ENCODE peak calls at places on chromosomes 12 and 14, in five cellular contexts. One of them, this sample, is unnamed.

GRCh38 chr14:61584258-61584657 is 111.1 kb upstream of the HIF1A start:
- DNase-seq in cardiac fibroblast: peak
- DNase-seq in omental fat pad: no peak
- DNase-seq in retinal pigment epithelial cell: no peak
- DNase-seq in glutamatergic neuron: no peak
- DNase-seq in this sample: no peak

GRCh38 chr14:69587389-69587788 is 12.7 kb upstream of the CCDC177 start:
- DNase-seq in cardiac fibroblast: no peak
- DNase-seq in omental fat pad: no peak
- DNase-seq in retinal pigment epithelial cell: no peak
- DNase-seq in glutamatergic neuron: no peak
- DNase-seq in this sample: no peak

GRCh38 chr14:93797536-93797935 is 9.3 kb upstream of the PRIMA1 start:
- DNase-seq in cardiac fibroblast: no peak
- DNase-seq in omental fat pad: no peak
- DNase-seq in retinal pigment epithelial cell: no peak
- DNase-seq in glutamatergic neuron: no peak
- DNase-seq in this sample: no peak

GRCh38 chr12:108730337-108731104 is 797 bp downstream of the CORO1C start:
- DNase-seq in cardiac fibroblast: peak
- DNase-seq in omental fat pad: peak
- DNase-seq in retinal pigment epithelial cell: no peak
- DNase-seq in glutamatergic neuron: peak
- DNase-seq in this sample: peak

GRCh38 chr14:96673706-96674105 is 123.5 kb upstream of the VRK1 start:
- DNase-seq in cardiac fibroblast: no peak
- DNase-seq in omental fat pad: no peak
- DNase-seq in retinal pigment epithelial cell: no peak
- DNase-seq in glutamatergic neuron: no peak
- DNase-seq in this sample: no peak

GRCh38 chr14:103507751-103508150 is 14.9 kb downstream of the CKB start:
- DNase-seq in cardiac fibroblast: no peak
- DNase-seq in omental fat pad: no peak
- DNase-seq in retinal pigment epithelial cell: no peak
- DNase-seq in glutamatergic neuron: no peak
- DNase-seq in this sample: no peak

GRCh38 chr14:33848706-33849454 is 102.0 kb downstream of the EGLN3 start:
- DNase-seq in cardiac fibroblast: peak
- DNase-seq in omental fat pad: no peak
- DNase-seq in retinal pigment epithelial cell: peak
- DNase-seq in glutamatergic neuron: peak
- DNase-seq in this sample: peak

GRCh38 chr14:91493169-91493568 is 16.9 kb downstream of the PPP4R3A start:
- DNase-seq in cardiac fibroblast: peak
- DNase-seq in omental fat pad: no peak
- DNase-seq in retinal pigment epithelial cell: no peak
- DNase-seq in glutamatergic neuron: no peak
- DNase-seq in this sample: no peak

GRCh38 chr12:53966070-53966384 is 6.9 kb upstream of the HOXC11 start:
- DNase-seq in cardiac fibroblast: no peak
- DNase-seq in omental fat pad: no peak
- DNase-seq in retinal pigment epithelial cell: no peak
- DNase-seq in glutamatergic neuron: no peak
- DNase-seq in this sample: no peak

GRCh38 chr12:29867823-29868222 is 84.1 kb upstream of the TMTC1 start:
- DNase-seq in cardiac fibroblast: no peak
- DNase-seq in omental fat pad: no peak
- DNase-seq in retinal pigment epithelial cell: no peak
- DNase-seq in glutamatergic neuron: no peak
- DNase-seq in this sample: no peak

GRCh38 chr14:31718985-31719384 is 157.8 kb downstream of the NUBPL start:
- DNase-seq in cardiac fibroblast: no peak
- DNase-seq in omental fat pad: no peak
- DNase-seq in retinal pigment epithelial cell: no peak
- DNase-seq in glutamatergic neuron: no peak
- DNase-seq in this sample: no peak

GRCh38 chr14:50083467-50084337 is 32.7 kb downstream of the VCPKMT start:
- DNase-seq in cardiac fibroblast: no peak
- DNase-seq in omental fat pad: no peak
- DNase-seq in retinal pigment epithelial cell: no peak
- DNase-seq in glutamatergic neuron: no peak
- DNase-seq in this sample: no peak

GRCh38 chr12:55068416-55069010 is 48.7 kb downstream of the NEUROD4 start:
- DNase-seq in cardiac fibroblast: peak
- DNase-seq in omental fat pad: no peak
- DNase-seq in retinal pigment epithelial cell: peak
- DNase-seq in glutamatergic neuron: peak
- DNase-seq in this sample: peak

GRCh38 chr12:46266869-46267617 is 1.8 kb downstream of the SLC38A1 start:
- DNase-seq in cardiac fibroblast: peak
- DNase-seq in omental fat pad: peak
- DNase-seq in retinal pigment epithelial cell: peak
- DNase-seq in glutamatergic neuron: peak
- DNase-seq in this sample: peak

GRCh38 chr12:88362439-88362838 is 217.8 kb downstream of the KITLG start:
- DNase-seq in cardiac fibroblast: peak
- DNase-seq in omental fat pad: no peak
- DNase-seq in retinal pigment epithelial cell: no peak
- DNase-seq in glutamatergic neuron: no peak
- DNase-seq in this sample: no peak

GRCh38 chr12:11785722-11786121 is 136.2 kb downstream of the ETV6 start:
- DNase-seq in cardiac fibroblast: peak
- DNase-seq in omental fat pad: no peak
- DNase-seq in retinal pigment epithelial cell: no peak
- DNase-seq in glutamatergic neuron: no peak
- DNase-seq in this sample: no peak

GRCh38 chr14:60247994-60248696 is 876 bp upstream of the PPM1A start:
- DNase-seq in cardiac fibroblast: peak
- DNase-seq in omental fat pad: peak
- DNase-seq in retinal pigment epithelial cell: peak
- DNase-seq in glutamatergic neuron: peak
- DNase-seq in this sample: peak

GRCh38 chr14:30002859-30003258 is 75.2 kb upstream of the PRKD1 start:
- DNase-seq in cardiac fibroblast: peak
- DNase-seq in omental fat pad: no peak
- DNase-seq in retinal pigment epithelial cell: no peak
- DNase-seq in glutamatergic neuron: no peak
- DNase-seq in this sample: no peak

GRCh38 chr14:72780771-72781170 is 113.1 kb downstream of the DPF3 start:
- DNase-seq in cardiac fibroblast: peak
- DNase-seq in omental fat pad: no peak
- DNase-seq in retinal pigment epithelial cell: peak
- DNase-seq in glutamatergic neuron: no peak
- DNase-seq in this sample: no peak

GRCh38 chr12:109092484-109093021 is 719 bp downstream of the ALKBH2 start:
- DNase-seq in cardiac fibroblast: no peak
- DNase-seq in omental fat pad: no peak
- DNase-seq in retinal pigment epithelial cell: no peak
- DNase-seq in glutamatergic neuron: no peak
- DNase-seq in this sample: no peak

GRCh38 chr12:47085815-47086252 is 6.1 kb upstream of the AMIGO2 start:
- DNase-seq in cardiac fibroblast: peak
- DNase-seq in omental fat pad: no peak
- DNase-seq in retinal pigment epithelial cell: no peak
- DNase-seq in glutamatergic neuron: no peak
- DNase-seq in this sample: no peak

GRCh38 chr12:48219635-48220034 is 16.5 kb upstream of the OR10AD1 start:
- DNase-seq in cardiac fibroblast: no peak
- DNase-seq in omental fat pad: no peak
- DNase-seq in retinal pigment epithelial cell: peak
- DNase-seq in glutamatergic neuron: no peak
- DNase-seq in this sample: no peak

GRCh38 chr14:74637184-74637562 is 25.1 kb upstream of the LTBP2 start:
- DNase-seq in cardiac fibroblast: no peak
- DNase-seq in omental fat pad: no peak
- DNase-seq in retinal pigment epithelial cell: no peak
- DNase-seq in glutamatergic neuron: peak
- DNase-seq in this sample: peak

GRCh38 chr14:74634481-74634880 is 22.4 kb upstream of the LTBP2 start:
- DNase-seq in cardiac fibroblast: no peak
- DNase-seq in omental fat pad: no peak
- DNase-seq in retinal pigment epithelial cell: no peak
- DNase-seq in glutamatergic neuron: no peak
- DNase-seq in this sample: no peak

GRCh38 chr14:74634964-74635363 is 22.9 kb upstream of the LTBP2 start:
- DNase-seq in cardiac fibroblast: no peak
- DNase-seq in omental fat pad: no peak
- DNase-seq in retinal pigment epithelial cell: no peak
- DNase-seq in glutamatergic neuron: no peak
- DNase-seq in this sample: no peak

GRCh38 chr14:74636424-74637183 is 24.6 kb upstream of the LTBP2 start:
- DNase-seq in cardiac fibroblast: no peak
- DNase-seq in omental fat pad: no peak
- DNase-seq in retinal pigment epithelial cell: no peak
- DNase-seq in glutamatergic neuron: no peak
- DNase-seq in this sample: peak

DNA sequence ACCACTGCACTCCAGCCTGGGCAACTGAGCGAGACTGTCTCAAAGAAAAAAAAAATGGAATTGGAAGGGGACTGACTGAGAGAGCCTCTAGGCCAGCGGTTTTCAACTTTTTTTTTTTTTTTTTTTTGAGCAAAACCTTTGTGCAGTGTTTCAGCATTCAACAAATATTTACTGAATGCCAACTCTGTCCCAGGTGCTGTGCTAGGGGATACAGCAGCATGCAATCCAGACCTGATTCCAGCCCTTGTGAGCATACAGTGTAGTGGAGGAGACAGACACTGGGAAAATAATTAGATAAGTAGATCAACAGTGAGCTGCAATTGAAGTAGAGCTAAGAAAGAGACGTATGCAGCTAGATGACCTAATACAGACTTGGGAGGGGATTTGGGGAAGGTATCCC is 23.8 kb upstream of the LTBP2 start:
- DNase-seq in cardiac fibroblast: no peak
- DNase-seq in omental fat pad: no peak
- DNase-seq in retinal pigment epithelial cell: no peak
- DNase-seq in glutamatergic neuron: no peak
- DNase-seq in this sample: no peak
- TF ChIP-seq CTCF in cardiac fibroblast: no peak
- TF ChIP-seq CTCF in omental fat pad: no peak
- TF ChIP-seq CTCF in retinal pigment epithelial cell: no peak
- TF ChIP-seq CTCF in glutamatergic neuron: no peak
- TF ChIP-seq CTCF in this sample: no peak

GRCh38 chr14:77151245-77151644 is 9.7 kb upstream of the ZDHHC22 start:
- DNase-seq in cardiac fibroblast: peak
- DNase-seq in omental fat pad: no peak
- DNase-seq in retinal pigment epithelial cell: no peak
- DNase-seq in glutamatergic neuron: peak
- DNase-seq in this sample: peak
- TF ChIP-seq CTCF in cardiac fibroblast: peak
- TF ChIP-seq CTCF in omental fat pad: no peak
- TF ChIP-seq CTCF in retinal pigment epithelial cell: peak
- TF ChIP-seq CTCF in glutamatergic neuron: peak
- TF ChIP-seq CTCF in this sample: peak

GRCh38 chr14:54565236-54566151 is 1.4 kb upstream of the SAMD4A start:
- DNase-seq in cardiac fibroblast: peak
- DNase-seq in omental fat pad: peak
- DNase-seq in retinal pigment epithelial cell: peak
- DNase-seq in glutamatergic neuron: peak
- DNase-seq in this sample: peak
- TF ChIP-seq CTCF in cardiac fibroblast: no peak
- TF ChIP-seq CTCF in omental fat pad: peak
- TF ChIP-seq CTCF in retinal pigment epithelial cell: peak
- TF ChIP-seq CTCF in glutamatergic neuron: no peak
- TF ChIP-seq CTCF in this sample: peak

DNA sequence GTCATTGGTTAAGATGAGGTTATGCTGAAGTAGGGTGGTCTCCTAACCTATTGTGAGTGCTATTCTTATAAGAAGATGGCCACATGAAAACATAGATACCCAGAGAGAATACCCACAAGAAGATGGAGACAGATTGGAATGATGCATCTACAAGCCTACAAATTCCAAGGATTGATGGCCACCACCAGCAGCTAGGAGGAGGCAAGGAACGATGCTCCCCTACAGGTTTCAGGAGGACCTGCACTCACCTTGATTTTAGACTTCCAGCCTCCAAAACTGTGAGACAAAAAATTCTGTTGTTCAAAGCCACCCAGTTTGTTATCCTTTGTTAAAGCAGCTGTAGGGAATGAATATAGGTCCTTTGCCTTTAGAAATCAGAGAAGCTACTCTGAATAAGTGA is 227.4 kb downstream of the NEDD1 start:
- DNase-seq in cardiac fibroblast: no peak
- DNase-seq in omental fat pad: no peak
- DNase-seq in retinal pigment epithelial cell: no peak
- DNase-seq in glutamatergic neuron: no peak
- DNase-seq in this sample: no peak
- TF ChIP-seq CTCF in cardiac fibroblast: no peak
- TF ChIP-seq CTCF in omental fat pad: no peak
- TF ChIP-seq CTCF in retinal pigment epithelial cell: no peak
- TF ChIP-seq CTCF in glutamatergic neuron: peak
- TF ChIP-seq CTCF in this sample: no peak

GRCh38 chr12:75628916-75629315 is 117.5 kb upstream of the KRR1 start:
- DNase-seq in cardiac fibroblast: no peak
- DNase-seq in omental fat pad: no peak
- DNase-seq in retinal pigment epithelial cell: no peak
- DNase-seq in glutamatergic neuron: no peak
- DNase-seq in this sample: no peak

GRCh38 chr12:75622492-75622891 is 111.1 kb upstream of the KRR1 start:
- DNase-seq in cardiac fibroblast: no peak
- DNase-seq in omental fat pad: no peak
- DNase-seq in retinal pigment epithelial cell: no peak
- DNase-seq in glutamatergic neuron: no peak
- DNase-seq in this sample: no peak

GRCh38 chr12:75628511-75628910 is 117.1 kb upstream of the KRR1 start:
- DNase-seq in cardiac fibroblast: no peak
- DNase-seq in omental fat pad: no peak
- DNase-seq in retinal pigment epithelial cell: no peak
- DNase-seq in glutamatergic neuron: no peak
- DNase-seq in this sample: no peak

GRCh38 chr12:75623631-75624118 is 112.3 kb upstream of the KRR1 start:
- DNase-seq in cardiac fibroblast: peak
- DNase-seq in omental fat pad: no peak
- DNase-seq in retinal pigment epithelial cell: no peak
- DNase-seq in glutamatergic neuron: no peak
- DNase-seq in this sample: no peak
- TF ChIP-seq CTCF in cardiac fibroblast: peak
- TF ChIP-seq CTCF in omental fat pad: no peak
- TF ChIP-seq CTCF in retinal pigment epithelial cell: peak
- TF ChIP-seq CTCF in glutamatergic neuron: no peak
- TF ChIP-seq CTCF in this sample: no peak

GRCh38 chr14:106459971-106460730 is 933.8 kb downstream of the TMEM121 start:
- DNase-seq in cardiac fibroblast: no peak
- DNase-seq in omental fat pad: no peak
- DNase-seq in retinal pigment epithelial cell: no peak
- DNase-seq in glutamatergic neuron: no peak
- DNase-seq in this sample: no peak
- TF ChIP-seq CTCF in cardiac fibroblast: no peak
- TF ChIP-seq CTCF in omental fat pad: no peak
- TF ChIP-seq CTCF in retinal pigment epithelial cell: no peak
- TF ChIP-seq CTCF in glutamatergic neuron: no peak
- TF ChIP-seq CTCF in this sample: no peak

DNA sequence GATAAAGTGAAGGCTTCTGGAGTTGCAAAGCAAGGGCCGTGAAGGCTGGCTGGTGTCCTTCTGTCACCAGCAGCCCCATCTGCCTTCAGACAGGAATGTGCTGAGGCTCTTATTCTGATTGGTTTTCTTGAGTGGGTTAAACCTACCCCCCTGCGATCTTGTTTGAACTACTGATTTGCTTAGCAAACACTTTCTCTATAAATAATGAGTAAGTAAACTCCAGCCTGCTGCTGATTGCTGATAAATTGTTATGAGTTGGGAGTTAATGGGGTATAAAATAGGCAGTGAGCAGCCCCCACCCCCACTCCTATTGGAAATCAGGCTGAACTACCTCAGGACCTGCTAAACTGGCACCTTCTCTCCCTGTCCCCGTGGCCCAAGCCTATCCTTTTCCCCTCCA is 146.1 kb upstream of the NOS1 start:
- DNase-seq in cardiac fibroblast: no peak
- DNase-seq in omental fat pad: no peak
- DNase-seq in retinal pigment epithelial cell: no peak
- DNase-seq in glutamatergic neuron: peak
- DNase-seq in this sample: no peak
- TF ChIP-seq CTCF in cardiac fibroblast: no peak
- TF ChIP-seq CTCF in omental fat pad: no peak
- TF ChIP-seq CTCF in retinal pigment epithelial cell: no peak
- TF ChIP-seq CTCF in glutamatergic neuron: no peak
- TF ChIP-seq CTCF in this sample: no peak